ENCODE peak calls at places on chromosome 1, in four cellular contexts. X is T1000, F is Caki2, I is mucosa of gallbladder. N is an unnamed sample.

GRCh38 chr1:112464501-112464900 is 44.3 kb upstream of the WNT2B start:
- DNase-seq in X (no peak), F (no peak), I (no peak), N (no peak)

GRCh38 chr1:1132042-1132927 is 16.4 kb upstream of the C1orf159 start:
- DNase-seq in X (no peak), I (peak), F (no peak), N (no peak)

GRCh38 chr1:228772516-228773212 is 37.4 kb downstream of the RHOU start:
- DNase-seq in I (no peak), F (no peak), X (no peak), N (no peak)

GRCh38 chr1:92503043-92503925 is 16.6 kb upstream of the GFI1 start:
- DNase-seq in X (no peak), F (no peak), I (no peak), N (no peak)

GRCh38 chr1:14924455-14925325 is 228.9 kb upstream of the TMEM51 start:
- DNase-seq in F (no peak), I (peak), X (no peak), N (no peak)

GRCh38 chr1:177305040-177306018 is 134.6 kb downstream of the BRINP2 start:
- DNase-seq in F (no peak), X (no peak), I (no peak), N (no peak)

GRCh38 chr1:156895408-156895874 is 1.9 kb downstream of the PEAR1 start:
- DNase-seq in X (no peak), F (no peak), I (no peak), N (no peak)

GRCh38 chr1:42942444-42942843 is 16.2 kb downstream of the SLC2A1 start:
- DNase-seq in X (no peak), I (no peak), F (no peak), N (no peak)

GRCh38 chr1:23343246-23344110 is 606 bp downstream of the HNRNPR start:
- DNase-seq in F (peak), I (no peak), X (peak), N (peak)

GRCh38 chr1:220787069-220787614 is 429 bp downstream of the MTARC1 start:
- DNase-seq in F (no peak), I (peak), X (no peak), N (no peak)

GRCh38 chr1:205317311-205317917 is 4.1 kb downstream of the NUAK2 start:
- DNase-seq in X (no peak), I (peak), F (peak), N (no peak)

GRCh38 chr1:196323869-196324268 is 284.4 kb downstream of the KCNT2 start:
- DNase-seq in F (no peak), X (no peak), I (no peak), N (no peak)

GRCh38 chr1:17167783-17168479 is 37.0 kb upstream of the PADI1 start:
- DNase-seq in F (peak), X (no peak), I (no peak), N (no peak)

N was measured in T-helper 17 cell.